ENCODE peak calls at places on chromosomes 3 and 15, in nine cellular contexts. J is RWPE1, Z is upper lobe of right lung, O is AG10803, F is Right ventricle myocardium superior, G is kidney tubule cell, K is iPS DF 6.9, D is Panc1, H is islet precursor cell. P is an unnamed sample.

GRCh38 chr3:149650828-149651227 is 7.0 kb downstream of the WWTR1 start:
- DNase-seq in K (no peak), O (no peak), D (no peak), Z (no peak), H (no peak), F (no peak), G (no peak), J (no peak), P (no peak)

GRCh38 chr3:63966871-63967270 is 54.7 kb upstream of the SCAANT1 start:
- DNase-seq in Z (no peak), D (no peak), F (no peak), G (no peak), J (no peak), K (no peak), O (no peak), H (no peak), P (no peak)

GRCh38 chr15:42491540-42492225 is 742 bp upstream of the ZNF106 start:
- DNase-seq in H (no peak), G (peak), O (peak), K (no peak), D (no peak), Z (no peak), J (peak), F (no peak), P (no peak)

GRCh38 chr3:56987238-56987932 is 73.1 kb upstream of the SPATA12 start:
- DNase-seq in F (no peak), D (no peak), H (peak), G (no peak), K (no peak), O (no peak), J (no peak), Z (no peak), P (peak)

GRCh38 chr15:88394553-88395159 is 72.5 kb downstream of the MRPL46 start:
- DNase-seq in H (peak), K (no peak), F (no peak), O (no peak), Z (no peak), G (no peak), J (no peak), D (no peak), P (no peak)

GRCh38 chr3:136818191-136818850 is 605 bp upstream of the SLC35G2 start:
- DNase-seq in D (peak), G (peak), O (peak), F (peak), H (peak), K (peak), Z (no peak), J (peak), P (peak)

GRCh38 chr3:155196131-155197075 is 97.1 kb downstream of the STRIT1 start:
- DNase-seq in F (no peak), D (no peak), O (peak), H (no peak), G (no peak), Z (no peak), J (no peak), K (no peak), P (no peak)

GRCh38 chr15:58889363-58889762 is 44.1 kb downstream of the SLTM start:
- DNase-seq in O (no peak), K (no peak), H (no peak), G (peak), J (no peak), Z (no peak), D (no peak), F (no peak), P (no peak)

GRCh38 chr3:158140396-158140795 is 30.5 kb downstream of the RSRC1 start:
- DNase-seq in Z (no peak), O (no peak), F (no peak), J (no peak), G (no peak), K (no peak), H (no peak), D (no peak), P (no peak)

GRCh38 chr15:39030291-39031070 is 465.9 kb upstream of the RASGRP1 start:
- DNase-seq in O (peak), F (no peak), D (no peak), Z (no peak), K (no peak), G (no peak), H (no peak), J (no peak), P (no peak)

GRCh38 chr3:46642971-46643370 is 30.6 kb downstream of the FAM240A start:
- DNase-seq in F (no peak), O (no peak), G (no peak), H (no peak), K (no peak), D (no peak), Z (no peak), J (no peak), P (no peak)

GRCh38 chr3:53788038-53788437 is 58.2 kb downstream of the CHDH start:
- DNase-seq in Z (no peak), O (no peak), D (no peak), F (no peak), K (no peak), H (no peak), G (no peak), J (no peak), P (no peak)

P was measured in activated naive CD4-positive, alpha-beta T cell treated with anti-CD3 and anti-CD28 coated beads for 36 hours.